ENCODE peak calls at places on chromosomes 16 and 17, in seven cellular contexts. One of them, this sample, is unnamed.

GRCh38 chr17:62628845-62629555 is 1.5 kb downstream of the MRC2 start:
- DNase-seq in HEK293T: no peak
- DNase-seq in RPMI8226: no peak
- DNase-seq in sigmoid colon: no peak
- DNase-seq in NCI-H1694: no peak
- DNase-seq in fibroblast of pulmonary artery: peak; percentile 57
- DNase-seq in osteocyte: peak; percentile 88
- DNase-seq in this sample: no peak

GRCh38 chr16:11792404-11793260 is 4.4 kb downstream of the ZC3H7A start:
- DNase-seq in NCI-H1694: peak; percentile 48
- DNase-seq in osteocyte: no peak
- DNase-seq in sigmoid colon: no peak
- DNase-seq in fibroblast of pulmonary artery: no peak
- DNase-seq in HEK293T: no peak
- DNase-seq in RPMI8226: no peak
- DNase-seq in this sample: no peak

GRCh38 chr16:73036074-73036826 is 11.7 kb downstream of the ZFHX3 start:
- DNase-seq in fibroblast of pulmonary artery: no peak
- DNase-seq in NCI-H1694: no peak
- DNase-seq in HEK293T: no peak
- DNase-seq in osteocyte: no peak
- DNase-seq in RPMI8226: no peak
- DNase-seq in sigmoid colon: no peak
- DNase-seq in this sample: no peak

GRCh38 chr17:17957584-17957916 is 14.7 kb downstream of the TOM1L2 start:
- DNase-seq in sigmoid colon: peak; percentile 17
- DNase-seq in RPMI8226: no peak
- DNase-seq in osteocyte: no peak
- DNase-seq in fibroblast of pulmonary artery: no peak
- DNase-seq in HEK293T: no peak
- DNase-seq in NCI-H1694: no peak
- DNase-seq in this sample: no peak

GRCh38 chr16:16064874-16065384 is 115.5 kb downstream of the ABCC1 start:
- DNase-seq in RPMI8226: no peak
- DNase-seq in osteocyte: no peak
- DNase-seq in fibroblast of pulmonary artery: no peak
- DNase-seq in NCI-H1694: no peak
- DNase-seq in HEK293T: no peak
- DNase-seq in sigmoid colon: no peak
- DNase-seq in this sample: no peak

GRCh38 chr16:47699090-47699489 is 238.0 kb downstream of the PHKB start:
- DNase-seq in sigmoid colon: no peak
- DNase-seq in RPMI8226: no peak
- DNase-seq in NCI-H1694: no peak
- DNase-seq in fibroblast of pulmonary artery: no peak
- DNase-seq in HEK293T: no peak
- DNase-seq in osteocyte: no peak
- DNase-seq in this sample: no peak

GRCh38 chr16:75801307-75801706 is 75.0 kb upstream of the CPHXL start:
- DNase-seq in HEK293T: no peak
- DNase-seq in sigmoid colon: no peak
- DNase-seq in osteocyte: no peak
- DNase-seq in NCI-H1694: peak; percentile 23
- DNase-seq in RPMI8226: no peak
- DNase-seq in fibroblast of pulmonary artery: no peak
- DNase-seq in this sample: no peak

GRCh38 chr17:48909796-48910195 is 1.6 kb downstream of the UBE2Z start:
- DNase-seq in sigmoid colon: no peak
- DNase-seq in HEK293T: no peak
- DNase-seq in osteocyte: no peak
- DNase-seq in RPMI8226: no peak
- DNase-seq in fibroblast of pulmonary artery: no peak
- DNase-seq in NCI-H1694: no peak
- DNase-seq in this sample: no peak

GRCh38 chr16:4263504-4264436 is 9.1 kb downstream of the TFAP4 start:
- DNase-seq in osteocyte: peak; percentile 96
- DNase-seq in HEK293T: peak; percentile 86
- DNase-seq in RPMI8226: no peak
- DNase-seq in sigmoid colon: peak; percentile 96
- DNase-seq in NCI-H1694: no peak
- DNase-seq in fibroblast of pulmonary artery: peak; percentile 92
- DNase-seq in this sample: no peak

GRCh38 chr17:6286239-6286638 is 148.7 kb downstream of the AIPL1 start:
- DNase-seq in HEK293T: peak; percentile 32
- DNase-seq in fibroblast of pulmonary artery: no peak
- DNase-seq in NCI-H1694: no peak
- DNase-seq in osteocyte: no peak
- DNase-seq in RPMI8226: no peak
- DNase-seq in sigmoid colon: no peak
- DNase-seq in this sample: no peak

GRCh38 chr17:77457572-77458201 is 316.9 kb downstream of the SEC14L1 start:
- DNase-seq in HEK293T: no peak
- DNase-seq in NCI-H1694: no peak
- DNase-seq in sigmoid colon: no peak
- DNase-seq in fibroblast of pulmonary artery: no peak
- DNase-seq in RPMI8226: no peak
- DNase-seq in osteocyte: no peak
- DNase-seq in this sample: no peak

GRCh38 chr17:27762527-27763305 is 37.6 kb downstream of the NOS2 start:
- DNase-seq in HEK293T: no peak
- DNase-seq in fibroblast of pulmonary artery: peak; percentile 57
- DNase-seq in sigmoid colon: no peak
- DNase-seq in NCI-H1694: no peak
- DNase-seq in osteocyte: no peak
- DNase-seq in RPMI8226: peak; percentile 57
- DNase-seq in this sample: no peak

GRCh38 chr16:76370344-76370743 is 93.1 kb downstream of the CNTNAP4 start:
- DNase-seq in sigmoid colon: no peak
- DNase-seq in HEK293T: no peak
- DNase-seq in fibroblast of pulmonary artery: no peak
- DNase-seq in osteocyte: no peak
- DNase-seq in RPMI8226: no peak
- DNase-seq in NCI-H1694: no peak
- DNase-seq in this sample: no peak

GRCh38 chr16:75273054-75273925 is 21.9 kb upstream of the BCAR1 start:
- DNase-seq in HEK293T: no peak
- DNase-seq in fibroblast of pulmonary artery: no peak
- DNase-seq in osteocyte: no peak
- DNase-seq in NCI-H1694: no peak
- DNase-seq in RPMI8226: no peak
- DNase-seq in sigmoid colon: no peak
- DNase-seq in this sample: peak; percentile 70

GRCh38 chr16:24035127-24035842 is 199.5 kb downstream of the PRKCB start:
- DNase-seq in osteocyte: no peak
- DNase-seq in fibroblast of pulmonary artery: no peak
- DNase-seq in HEK293T: no peak
- DNase-seq in NCI-H1694: no peak
- DNase-seq in sigmoid colon: no peak
- DNase-seq in RPMI8226: no peak
- DNase-seq in this sample: no peak

GRCh38 chr17:12691173-12691572 is 25.5 kb downstream of the MYOCD start:
- DNase-seq in HEK293T: no peak
- DNase-seq in sigmoid colon: peak; percentile 71
- DNase-seq in NCI-H1694: no peak
- DNase-seq in osteocyte: no peak
- DNase-seq in fibroblast of pulmonary artery: peak; percentile 8
- DNase-seq in RPMI8226: no peak
- DNase-seq in this sample: no peak

GRCh38 chr17:78836420-78837021 is 4.1 kb downstream of the USP36 start:
- DNase-seq in HEK293T: no peak
- DNase-seq in fibroblast of pulmonary artery: no peak
- DNase-seq in sigmoid colon: no peak
- DNase-seq in RPMI8226: no peak
- DNase-seq in osteocyte: no peak
- DNase-seq in NCI-H1694: no peak
- DNase-seq in this sample: no peak

GRCh38 chr17:41624208-41625101 is at the start of gene KRT17:
- DNase-seq in osteocyte: no peak
- DNase-seq in NCI-H1694: peak; percentile 4
- DNase-seq in HEK293T: no peak
- DNase-seq in RPMI8226: peak; percentile 60
- DNase-seq in fibroblast of pulmonary artery: no peak
- DNase-seq in sigmoid colon: peak; percentile 56
- DNase-seq in this sample: no peak

GRCh38 chr17:7856081-7856791 is 1.1 kb downstream of the NAA38 start:
- DNase-seq in NCI-H1694: no peak
- DNase-seq in osteocyte: no peak
- DNase-seq in sigmoid colon: peak; percentile 83
- DNase-seq in fibroblast of pulmonary artery: peak; percentile 69
- DNase-seq in RPMI8226: peak; percentile 23
- DNase-seq in HEK293T: no peak
- DNase-seq in this sample: no peak

GRCh38 chr17:8155341-8156173 is 3.4 kb upstream of the PER1 start:
- DNase-seq in osteocyte: no peak
- DNase-seq in RPMI8226: no peak
- DNase-seq in sigmoid colon: peak; percentile 67
- DNase-seq in NCI-H1694: no peak
- DNase-seq in HEK293T: no peak
- DNase-seq in fibroblast of pulmonary artery: no peak
- DNase-seq in this sample: no peak

GRCh38 chr17:30347488-30347887 is 13.6 kb upstream of the TMIGD1 start:
- DNase-seq in sigmoid colon: no peak
- DNase-seq in HEK293T: no peak
- DNase-seq in NCI-H1694: no peak
- DNase-seq in osteocyte: no peak
- DNase-seq in fibroblast of pulmonary artery: no peak
- DNase-seq in RPMI8226: no peak
- DNase-seq in this sample: no peak

GRCh38 chr16:71807905-71808592 is 585 bp downstream of the AP1G1 start:
- DNase-seq in sigmoid colon: peak; percentile 69
- DNase-seq in HEK293T: peak; percentile 18
- DNase-seq in osteocyte: peak; percentile 48
- DNase-seq in RPMI8226: peak; percentile 50
- DNase-seq in fibroblast of pulmonary artery: no peak
- DNase-seq in NCI-H1694: no peak
- DNase-seq in this sample: no peak

GRCh38 chr17:81566461-81567126 is 14.4 kb upstream of the FAAP100 start:
- DNase-seq in fibroblast of pulmonary artery: peak; percentile 96
- DNase-seq in osteocyte: peak; percentile 98
- DNase-seq in RPMI8226: peak; percentile 95
- DNase-seq in HEK293T: no peak
- DNase-seq in NCI-H1694: peak; percentile 76
- DNase-seq in sigmoid colon: peak; percentile 90
- DNase-seq in this sample: peak; percentile 94

GRCh38 chr17:28492352-28493310 is 13.5 kb upstream of the FOXN1 start:
- DNase-seq in HEK293T: no peak
- DNase-seq in RPMI8226: no peak
- DNase-seq in osteocyte: no peak
- DNase-seq in sigmoid colon: no peak
- DNase-seq in fibroblast of pulmonary artery: peak; percentile 20
- DNase-seq in NCI-H1694: no peak
- DNase-seq in this sample: no peak

GRCh38 chr17:59377410-59377809 is 46.0 kb downstream of the YPEL2 start:
- DNase-seq in RPMI8226: no peak
- DNase-seq in fibroblast of pulmonary artery: peak; percentile 64
- DNase-seq in osteocyte: no peak
- DNase-seq in sigmoid colon: peak; percentile 54
- DNase-seq in HEK293T: no peak
- DNase-seq in NCI-H1694: peak; percentile 91
- DNase-seq in this sample: peak; percentile 43

GRCh38 chr16:24728011-24728410 is 1.4 kb upstream of the TNRC6A start:
- DNase-seq in HEK293T: no peak
- DNase-seq in fibroblast of pulmonary artery: no peak
- DNase-seq in osteocyte: no peak
- DNase-seq in NCI-H1694: no peak
- DNase-seq in sigmoid colon: no peak
- DNase-seq in RPMI8226: no peak
- DNase-seq in this sample: no peak

GRCh38 chr17:45316271-45317112 is at the start of gene MAP3K14:
- DNase-seq in HEK293T: peak; percentile 56
- DNase-seq in RPMI8226: peak; percentile 78
- DNase-seq in sigmoid colon: peak; percentile 89
- DNase-seq in NCI-H1694: no peak
- DNase-seq in osteocyte: peak; percentile 92
- DNase-seq in fibroblast of pulmonary artery: peak; percentile 75
- DNase-seq in this sample: peak; percentile 52

GRCh38 chr17:156946-157345 is 19.6 kb downstream of the SCGB1C2 start:
- DNase-seq in fibroblast of pulmonary artery: no peak
- DNase-seq in osteocyte: no peak
- DNase-seq in RPMI8226: no peak
- DNase-seq in sigmoid colon: no peak
- DNase-seq in NCI-H1694: no peak
- DNase-seq in HEK293T: no peak
- DNase-seq in this sample: no peak

GRCh38 chr17:9696279-9697044 is 51.1 kb downstream of the USP43 start:
- DNase-seq in osteocyte: no peak
- DNase-seq in HEK293T: no peak
- DNase-seq in sigmoid colon: no peak
- DNase-seq in RPMI8226: no peak
- DNase-seq in NCI-H1694: no peak
- DNase-seq in fibroblast of pulmonary artery: no peak
- DNase-seq in this sample: no peak

GRCh38 chr16:90081606-90081970 is 4.5 kb upstream of the PRDM7 start:
- DNase-seq in HEK293T: no peak
- DNase-seq in sigmoid colon: no peak
- DNase-seq in fibroblast of pulmonary artery: no peak
- DNase-seq in osteocyte: no peak
- DNase-seq in NCI-H1694: no peak
- DNase-seq in RPMI8226: no peak
- DNase-seq in this sample: no peak

GRCh38 chr16:54503436-54503835 is 216.8 kb upstream of the IRX3 start:
- DNase-seq in HEK293T: no peak
- DNase-seq in NCI-H1694: peak; percentile 21
- DNase-seq in osteocyte: no peak
- DNase-seq in RPMI8226: no peak
- DNase-seq in sigmoid colon: no peak
- DNase-seq in fibroblast of pulmonary artery: peak; percentile 22
- DNase-seq in this sample: no peak

GRCh38 chr17:45948881-45949624 is 50.0 kb upstream of the STH start:
- DNase-seq in HEK293T: peak; percentile 89
- DNase-seq in NCI-H1694: no peak
- DNase-seq in sigmoid colon: peak; percentile 86
- DNase-seq in fibroblast of pulmonary artery: peak; percentile 60
- DNase-seq in osteocyte: peak; percentile 91
- DNase-seq in RPMI8226: peak; percentile 85
- DNase-seq in this sample: peak; percentile 58

GRCh38 chr16:60137891-60138290 is 1403.8 kb upstream of the GOT2 start:
- DNase-seq in sigmoid colon: no peak
- DNase-seq in RPMI8226: no peak
- DNase-seq in fibroblast of pulmonary artery: no peak
- DNase-seq in NCI-H1694: no peak
- DNase-seq in osteocyte: no peak
- DNase-seq in HEK293T: no peak
- DNase-seq in this sample: no peak

GRCh38 chr17:71516149-71516548 is 604.7 kb upstream of the SOX9 start:
- DNase-seq in sigmoid colon: no peak
- DNase-seq in fibroblast of pulmonary artery: no peak
- DNase-seq in HEK293T: peak; percentile 56
- DNase-seq in RPMI8226: no peak
- DNase-seq in NCI-H1694: peak; percentile 63
- DNase-seq in osteocyte: no peak
- DNase-seq in this sample: no peak

GRCh38 chr16:2500634-2500936 is 13.2 kb upstream of the ATP6V0C start:
- DNase-seq in osteocyte: no peak
- DNase-seq in sigmoid colon: no peak
- DNase-seq in RPMI8226: no peak
- DNase-seq in NCI-H1694: no peak
- DNase-seq in HEK293T: no peak
- DNase-seq in fibroblast of pulmonary artery: no peak
- DNase-seq in this sample: no peak

This sample was measured in NCI-H226.